ENCODE peak calls at places on chromosome 21, in nine cellular contexts. I is right lobe of liver, U is stomach, C is GM12891, N is HCT116, R is H54, K is vagina, H is body of pancreas, X is A549. J is an unnamed sample.

GRCh38 chr21:44649701-44650100 is 3.5 kb downstream of the KRTAP10-11 start:
- DNase-seq in I (no peak), U (no peak), C (no peak), N (no peak), R (no peak), K (no peak), H (no peak), X (no peak), J (no peak)

GRCh38 chr21:28832013-28832714 is 160.5 kb downstream of the LTN1 start:
- DNase-seq in I (no peak), U (no peak), C (no peak), N (no peak), R (no peak), K (no peak), H (no peak), X (no peak), J (no peak)

GRCh38 chr21:25115021-25115420 is 492.3 kb downstream of the MRPL39 start:
- DNase-seq in I (no peak), U (no peak), C (no peak), N (no peak), R (no peak), K (no peak), H (no peak), X (no peak), J (no peak)

GRCh38 chr21:45448810-45449657 is 44.1 kb downstream of the COL18A1 start:
- DNase-seq in I (peak), U (no peak), C (no peak), N (no peak), R (no peak), K (no peak), H (no peak), X (no peak), J (no peak)

GRCh38 chr21:45542242-45542666 is at the start of gene SLC19A1:
- DNase-seq in I (peak), U (peak), C (peak), N (no peak), R (peak), K (peak), H (peak), X (peak), J (peak)

GRCh38 chr21:43936186-43936967 is 71.4 kb downstream of the AGPAT3 start:
- DNase-seq in I (no peak), U (no peak), C (no peak), N (no peak), R (no peak), K (no peak), H (no peak), X (no peak), J (no peak)

GRCh38 chr21:26811031-26811430 is 34.2 kb downstream of the ADAMTS1 start:
- DNase-seq in I (no peak), U (no peak), C (no peak), N (no peak), R (no peak), K (no peak), H (no peak), X (no peak), J (no peak)

GRCh38 chr21:14968029-14968428 is 96.8 kb downstream of the NRIP1 start:
- DNase-seq in I (no peak), U (no peak), C (no peak), N (no peak), R (no peak), K (no peak), H (no peak), X (no peak), J (no peak)

GRCh38 chr21:45589686-45590245 is 47.5 kb upstream of the SLC19A1 start:
- DNase-seq in I (peak), U (peak), C (no peak), N (no peak), R (no peak), K (no peak), H (no peak), X (no peak), J (no peak)

GRCh38 chr21:44454747-44455523 is at the start of gene LRRC3:
- DNase-seq in I (peak), U (peak), C (peak), N (peak), R (no peak), K (no peak), H (peak), X (peak), J (peak)

GRCh38 chr21:44752701-44753235 is 41.4 kb upstream of the TSPEAR start:
- DNase-seq in I (no peak), U (no peak), C (no peak), N (peak), R (no peak), K (no peak), H (no peak), X (no peak), J (no peak)

GRCh38 chr21:38848187-38848609 is 42.5 kb downstream of the ETS2 start:
- DNase-seq in I (no peak), U (no peak), C (no peak), N (no peak), R (no peak), K (no peak), H (no peak), X (no peak), J (no peak)

GRCh38 chr21:31855180-31855579 is 17.6 kb upstream of the HUNK start:
- DNase-seq in I (no peak), U (no peak), C (no peak), N (no peak), R (no peak), K (no peak), H (no peak), X (no peak), J (no peak)

GRCh38 chr21:23694396-23694795 is 1912.9 kb downstream of the MRPL39 start:
- DNase-seq in I (no peak), U (no peak), C (no peak), N (no peak), R (no peak), K (no peak), H (no peak), X (no peak), J (no peak)

GRCh38 chr21:17783003-17783402 is 36.2 kb downstream of the C21orf91 start:
- DNase-seq in I (no peak), U (no peak), C (no peak), N (no peak), R (no peak), K (no peak), H (no peak), X (no peak), J (no peak)

GRCh38 chr21:15754640-15755039 is 24.9 kb downstream of the USP25 start:
- DNase-seq in I (no peak), U (no peak), C (no peak), N (no peak), R (no peak), K (no peak), H (no peak), X (no peak), J (no peak)

GRCh38 chr21:29055080-29055479 is 18.4 kb downstream of the CCT8 start:
- DNase-seq in I (no peak), U (no peak), C (no peak), N (no peak), R (no peak), K (no peak), H (no peak), X (no peak), J (no peak)

GRCh38 chr21:31837613-31838390 is 35.0 kb upstream of the HUNK start:
- DNase-seq in I (no peak), U (no peak), C (no peak), N (no peak), R (no peak), K (no peak), H (no peak), X (no peak), J (no peak)

GRCh38 chr21:39882186-39882882 is 15.1 kb downstream of the PCP4 start:
- DNase-seq in I (no peak), U (no peak), C (no peak), N (no peak), R (no peak), K (no peak), H (no peak), X (no peak), J (no peak)

GRCh38 chr21:15023782-15024181 is 41.0 kb downstream of the NRIP1 start:
- DNase-seq in I (no peak), U (no peak), C (no peak), N (no peak), R (no peak), K (no peak), H (no peak), X (no peak), J (no peak)

GRCh38 chr21:45470087-45470515 is 65.1 kb downstream of the COL18A1 start:
- DNase-seq in I (no peak), U (no peak), C (no peak), N (no peak), R (no peak), K (no peak), H (no peak), X (no peak), J (no peak)

GRCh38 chr21:46023126-46023985 is 41.8 kb downstream of the COL6A1 start:
- DNase-seq in I (no peak), U (no peak), C (no peak), N (no peak), R (no peak), K (no peak), H (no peak), X (no peak), J (no peak)

GRCh38 chr21:44564886-44565598 is 6.4 kb upstream of the KRTAP10-3 start:
- DNase-seq in I (no peak), U (no peak), C (no peak), N (no peak), R (no peak), K (no peak), H (no peak), X (no peak), J (no peak)

GRCh38 chr21:45290948-45291612 is 3.4 kb upstream of the POFUT2 start:
- DNase-seq in I (no peak), U (peak), C (no peak), N (no peak), R (no peak), K (peak), H (no peak), X (no peak), J (peak)

GRCh38 chr21:25341981-25342380 is 265.3 kb downstream of the MRPL39 start:
- DNase-seq in I (no peak), U (no peak), C (no peak), N (no peak), R (no peak), K (no peak), H (no peak), X (no peak), J (no peak)

GRCh38 chr21:16535100-16535418 is 805.3 kb downstream of the USP25 start:
- DNase-seq in I (peak), U (peak), C (no peak), N (no peak), R (peak), K (no peak), H (peak), X (no peak), J (peak)

GRCh38 chr21:26177187-26177586 is 6.6 kb upstream of the APP start:
- DNase-seq in I (no peak), U (no peak), C (no peak), N (no peak), R (no peak), K (no peak), H (no peak), X (no peak), J (no peak)

GRCh38 chr21:15560383-15561056 is 169.3 kb upstream of the USP25 start:
- DNase-seq in I (no peak), U (no peak), C (no peak), N (no peak), R (no peak), K (no peak), H (no peak), X (no peak), J (no peak)

GRCh38 chr21:16838330-16838729 is 674.5 kb upstream of the CXADR start:
- DNase-seq in I (no peak), U (no peak), C (no peak), N (no peak), R (no peak), K (no peak), H (no peak), X (no peak), J (no peak)

GRCh38 chr21:27132270-27132669 is 165.4 kb upstream of the ADAMTS5 start:
- DNase-seq in I (no peak), U (no peak), C (no peak), N (no peak), R (no peak), K (no peak), H (peak), X (no peak), J (no peak)

GRCh38 chr21:44867464-44867863 is 6.0 kb downstream of the PTTG1IP start:
- DNase-seq in I (no peak), U (no peak), C (no peak), N (no peak), R (no peak), K (no peak), H (no peak), X (no peak), J (no peak)

GRCh38 chr21:20388400-20388799 is 609.8 kb upstream of the NCAM2 start:
- DNase-seq in I (no peak), U (no peak), C (no peak), N (no peak), R (no peak), K (no peak), H (no peak), X (no peak), J (no peak)

GRCh38 chr21:28308516-28308915 is 684.2 kb downstream of the LTN1 start:
- DNase-seq in I (no peak), U (no peak), C (no peak), N (no peak), R (no peak), K (no peak), H (no peak), X (no peak), J (no peak)

GRCh38 chr21:18801468-18801867 is 397.9 kb upstream of the TMPRSS15 start:
- DNase-seq in I (no peak), U (peak), C (no peak), N (no peak), R (peak), K (no peak), H (no peak), X (no peak), J (no peak)

GRCh38 chr21:17612565-17613241 is at the start of gene BTG3:
- DNase-seq in I (peak), U (peak), C (peak), N (peak), R (peak), K (no peak), H (peak), X (peak), J (peak)

GRCh38 chr21:31752352-31752751 is 20.4 kb upstream of the SCAF4 start:
- DNase-seq in I (no peak), U (no peak), C (no peak), N (no peak), R (peak), K (no peak), H (no peak), X (no peak), J (no peak)

GRCh38 chr21:43916691-43917514 is 51.9 kb downstream of the AGPAT3 start:
- DNase-seq in I (no peak), U (no peak), C (peak), N (no peak), R (no peak), K (no peak), H (no peak), X (no peak), J (peak)

GRCh38 chr21:42390696-42391095 is 5.2 kb downstream of the TMPRSS3 start:
- DNase-seq in I (no peak), U (no peak), C (no peak), N (no peak), R (no peak), K (no peak), H (no peak), X (no peak), J (no peak)

GRCh38 chr21:42390193-42390592 is 5.7 kb downstream of the TMPRSS3 start:
- DNase-seq in I (no peak), U (no peak), C (no peak), N (no peak), R (no peak), K (no peak), H (no peak), X (no peak), J (no peak)

GRCh38 chr21:42387843-42388242 is 8.0 kb downstream of the TMPRSS3 start:
- DNase-seq in I (no peak), U (no peak), C (no peak), N (no peak), R (no peak), K (no peak), H (no peak), X (no peak), J (peak)

GRCh38 chr21:42389449-42389835 is 6.4 kb downstream of the TMPRSS3 start:
- DNase-seq in I (no peak), U (peak), C (no peak), N (no peak), R (no peak), K (no peak), H (peak), X (no peak), J (peak)

GRCh38 chr21:42388740-42389448 is 7.0 kb downstream of the TMPRSS3 start:
- DNase-seq in I (no peak), U (peak), C (no peak), N (no peak), R (no peak), K (no peak), H (peak), X (no peak), J (no peak)
- TF ChIP-seq POLR2A in I (no peak), U (no peak), C (no peak), N (no peak), R (no peak), K (no peak), H (peak), X (no peak), J (no peak)

GRCh38 chr21:37555672-37556261 is 189.2 kb downstream of the DYRK1A start:
- DNase-seq in I (no peak), U (no peak), C (no peak), N (no peak), R (no peak), K (no peak), H (no peak), X (no peak), J (no peak)
- TF ChIP-seq POLR2A in I (no peak), U (no peak), C (no peak), N (no peak), R (no peak), K (no peak), H (no peak), X (no peak), J (no peak)

GRCh38 chr21:34534522-34534921 is 22.5 kb upstream of the KCNE1 start:
- DNase-seq in I (no peak), U (no peak), C (no peak), N (no peak), R (no peak), K (no peak), H (no peak), X (no peak), J (no peak)

GRCh38 chr21:34535886-34536285 is 23.9 kb upstream of the KCNE1 start:
- DNase-seq in I (no peak), U (no peak), C (no peak), N (no peak), R (no peak), K (no peak), H (no peak), X (no peak), J (no peak)

GRCh38 chr21:34536311-34536710 is 24.3 kb upstream of the KCNE1 start:
- DNase-seq in I (no peak), U (no peak), C (no peak), N (no peak), R (no peak), K (no peak), H (no peak), X (no peak), J (no peak)

GRCh38 chr21:34537838-34538237 is 25.8 kb upstream of the KCNE1 start:
- DNase-seq in I (no peak), U (no peak), C (no peak), N (no peak), R (no peak), K (no peak), H (no peak), X (no peak), J (no peak)

DNA sequence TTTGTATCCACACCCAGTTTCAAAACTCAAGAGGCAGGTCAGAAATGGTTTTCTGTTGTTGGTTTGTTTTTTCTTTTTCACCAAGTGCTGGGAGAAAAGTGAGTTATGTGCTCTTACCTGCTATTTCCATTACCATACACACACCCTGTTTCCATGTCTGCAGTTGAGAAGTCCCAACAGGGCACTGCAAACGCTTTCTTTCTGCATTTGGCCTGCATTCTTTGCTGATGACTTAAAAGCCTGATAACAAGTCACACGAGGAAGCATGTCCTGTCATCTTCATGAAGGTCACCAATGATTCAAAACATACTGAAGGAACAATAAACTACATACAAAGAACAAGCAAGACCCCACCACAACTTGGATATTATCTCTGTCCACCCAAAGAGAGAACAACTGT is 24.8 kb upstream of the KCNE1 start:
- DNase-seq in I (no peak), U (no peak), C (no peak), N (no peak), R (no peak), K (no peak), H (no peak), X (no peak), J (no peak)
- TF ChIP-seq POLR2A in I (no peak), U (no peak), C (no peak), N (no peak), R (no peak), K (no peak), H (no peak), X (no peak), J (no peak)

DNA sequence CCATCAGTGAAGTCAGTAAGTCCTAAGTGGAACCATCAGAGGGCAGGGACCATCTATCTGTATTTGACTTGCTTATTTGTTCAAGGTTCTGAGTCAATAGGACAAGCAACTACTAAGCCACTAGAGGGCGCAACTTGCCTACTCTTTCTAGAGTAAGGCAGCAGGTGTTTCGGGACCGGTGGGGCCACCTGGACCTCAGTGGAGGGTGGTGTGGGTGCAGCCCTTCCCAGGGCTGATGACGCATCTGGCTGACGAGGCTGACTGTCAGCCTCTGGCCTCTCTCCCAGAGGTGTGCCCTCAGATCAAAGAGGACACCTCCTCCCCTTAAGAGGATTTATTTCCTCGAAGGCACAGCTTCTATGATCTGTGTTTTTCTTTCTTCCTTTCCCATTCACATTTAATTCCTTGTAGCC is 6.6 kb downstream of the CBR3 start:
- DNase-seq in I (peak), U (peak), C (peak), N (peak), R (peak), K (no peak), H (peak), X (peak), J (peak)
- TF ChIP-seq POLR2A in I (no peak), U (no peak), C (no peak), N (no peak), R (no peak), K (no peak), H (no peak), X (no peak), J (peak)